ENCODE peak calls at places on chromosome 2, in ten cellular contexts. C is CD4-positive, alpha-beta T cell; D is psoas muscle; Z is testis; Y is fibroblast of pulmonary artery; H is ovary; W is glutamatergic neuron; O is cardiac fibroblast; L is RWPE1; Q is mucosa of descending colon. U is an unnamed sample.
A peak's percentile ranks its signal among the peaks of the same experiment; 100 is the strongest.

GRCh38 chr2:58535182-58535581 is 294.1 kb upstream of the FANCL start:
- DNase-seq in C (no peak), D (no peak), Z (no peak), Y (no peak), H (no peak), W (peak; percentile 49), O (no peak), L (no peak), Q (no peak), U (no peak)

GRCh38 chr2:105100064-105100840 is 62.4 kb downstream of the MRPS9 start:
- DNase-seq in C (no peak), D (no peak), Z (no peak), Y (no peak), H (no peak), W (no peak), O (no peak), L (peak; percentile 16), Q (no peak), U (no peak)

GRCh38 chr2:56168163-56168562 is 15.6 kb upstream of the CCDC85A start:
- DNase-seq in C (no peak), D (no peak), Z (no peak), Y (peak; percentile 41), H (no peak), W (no peak), O (peak; percentile 47), L (no peak), Q (no peak), U (no peak)

GRCh38 chr2:234963785-234964615 is 12.2 kb downstream of the SH3BP4 start:
- DNase-seq in C (no peak), D (peak; percentile 54), Z (no peak), Y (peak; percentile 73), H (no peak), W (no peak), O (no peak), L (peak; percentile 78), Q (no peak), U (no peak)

GRCh38 chr2:141911485-141912066 is 219.2 kb downstream of the LRP1B start:
- DNase-seq in C (no peak), D (no peak), Z (peak; percentile 32), Y (peak; percentile 51), H (no peak), W (peak; percentile 30), O (peak; percentile 25), L (no peak), Q (no peak), U (peak; percentile 14)

GRCh38 chr2:128028668-128029054 is 802 bp upstream of the SAP130 start:
- DNase-seq in C (no peak), D (no peak), Z (no peak), Y (no peak), H (no peak), W (no peak), O (peak; percentile 5), L (no peak), Q (no peak), U (no peak)

GRCh38 chr2:46122318-46122970 is 174.8 kb upstream of the EPAS1 start:
- DNase-seq in C (no peak), D (no peak), Z (no peak), Y (no peak), H (no peak), W (no peak), O (peak; percentile 36), L (no peak), Q (no peak), U (no peak)

GRCh38 chr2:175855794-175856453 is 146.1 kb downstream of the LNPK start:
- DNase-seq in C (no peak), D (peak; percentile 62), Z (no peak), Y (no peak), H (no peak), W (no peak), O (peak; percentile 15), L (peak; percentile 62), Q (no peak), U (no peak)

GRCh38 chr2:237434916-237435315 is 21.0 kb upstream of the COL6A3 start:
- DNase-seq in C (peak; percentile 74), D (no peak), Z (peak; percentile 63), Y (peak; percentile 90), H (no peak), W (no peak), O (peak; percentile 86), L (no peak), Q (peak; percentile 80), U (peak; percentile 94)

GRCh38 chr2:219832904-219833303 is 205.5 kb downstream of the SLC4A3 start:
- DNase-seq in C (no peak), D (no peak), Z (no peak), Y (no peak), H (no peak), W (no peak), O (no peak), L (no peak), Q (no peak), U (no peak)

GRCh38 chr2:219835493-219835892 is 208.1 kb downstream of the SLC4A3 start:
- DNase-seq in C (no peak), D (no peak), Z (no peak), Y (no peak), H (no peak), W (no peak), O (no peak), L (no peak), Q (no peak), U (no peak)

GRCh38 chr2:219831957-219832356 is 204.5 kb downstream of the SLC4A3 start:
- DNase-seq in C (no peak), D (no peak), Z (no peak), Y (no peak), H (no peak), W (no peak), O (no peak), L (no peak), Q (no peak), U (no peak)

DNA sequence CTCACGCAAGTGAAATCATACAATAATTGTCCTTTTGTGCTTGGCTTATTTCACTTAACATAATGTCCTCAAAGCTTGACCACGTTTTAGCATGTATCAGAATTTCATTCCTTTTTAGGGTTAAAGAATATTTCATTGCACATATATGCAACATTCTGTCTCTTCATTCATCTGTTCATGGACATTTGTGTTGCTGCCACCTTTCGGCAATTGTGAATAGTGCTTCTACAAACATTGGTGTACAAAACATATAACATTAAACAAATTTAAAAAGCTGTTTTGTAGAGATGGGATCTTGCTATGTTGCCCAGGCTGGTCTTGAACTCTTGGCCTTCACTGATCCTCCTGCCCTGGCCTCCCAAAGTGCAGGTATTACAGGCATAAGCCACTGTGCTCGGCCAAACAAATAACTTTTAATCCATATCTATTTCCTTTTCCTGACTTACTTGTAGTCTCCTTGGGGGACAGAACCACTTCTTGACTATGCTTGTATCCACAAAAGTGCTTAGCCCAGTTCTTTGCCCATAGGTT is 209.3 kb downstream of the SLC4A3 start:
- DNase-seq in C (no peak), D (no peak), Z (peak; percentile 28), Y (peak; percentile 34), H (no peak), W (no peak), O (peak; percentile 15), L (peak; percentile 11), Q (no peak), U (no peak)
- TF ChIP-seq CTCF in C (no peak), D (peak; percentile 35), Z (no peak), Y (peak; percentile 45), H (no peak), W (no peak), O (peak; percentile 22), L (peak; percentile 51), Q (no peak), U (no peak)

GRCh38 chr2:95374029-95374428 is 28.5 kb upstream of the FAHD2A start:
- DNase-seq in C (no peak), D (no peak), Z (no peak), Y (no peak), H (no peak), W (no peak), O (no peak), L (no peak), Q (no peak), U (no peak)

GRCh38 chr2:95372216-95372829 is 30.2 kb upstream of the FAHD2A start:
- DNase-seq in C (no peak), D (no peak), Z (peak; percentile 6), Y (no peak), H (no peak), W (no peak), O (no peak), L (no peak), Q (no peak), U (no peak)

GRCh38 chr2:95374916-95375471 is 27.5 kb upstream of the FAHD2A start:
- DNase-seq in C (no peak), D (no peak), Z (no peak), Y (no peak), H (no peak), W (no peak), O (no peak), L (no peak), Q (no peak), U (no peak)

GRCh38 chr2:95374451-95374915 is 28.0 kb upstream of the FAHD2A start:
- DNase-seq in C (no peak), D (no peak), Z (no peak), Y (no peak), H (no peak), W (no peak), O (no peak), L (no peak), Q (no peak), U (no peak)

DNA sequence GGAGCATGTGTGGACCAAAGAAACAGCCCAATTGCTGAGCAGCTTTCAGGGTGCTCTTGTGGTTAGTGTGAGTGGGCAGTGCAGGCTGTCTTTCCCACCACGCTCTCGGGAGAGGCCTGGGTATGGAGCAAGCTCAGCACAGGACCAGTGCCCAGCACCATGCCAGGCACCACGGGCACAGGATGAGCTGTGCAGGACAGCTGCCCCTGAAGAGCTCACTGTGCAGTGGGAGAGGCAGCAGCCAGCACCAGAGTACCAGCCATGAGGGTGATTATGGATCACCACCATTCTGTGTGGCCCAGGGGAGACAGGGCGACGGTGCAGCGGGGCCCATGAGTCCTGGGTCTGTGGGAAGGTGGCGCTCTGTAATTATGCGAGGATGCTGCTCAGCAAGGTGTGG is 29.7 kb upstream of the FAHD2A start:
- DNase-seq in C (no peak), D (no peak), Z (no peak), Y (no peak), H (no peak), W (no peak), O (no peak), L (no peak), Q (no peak), U (no peak)
- TF ChIP-seq CTCF in C (no peak), D (no peak), Z (no peak), Y (no peak), H (no peak), W (no peak), O (no peak), L (no peak), Q (no peak), U (no peak)

GRCh38 chr2:25912851-25913695 is 34.8 kb upstream of the ASXL2 start:
- DNase-seq in C (no peak), D (no peak), Z (no peak), Y (peak; percentile 33), H (no peak), W (no peak), O (peak; percentile 70), L (no peak), Q (no peak), U (no peak)
- TF ChIP-seq CTCF in C (no peak), D (no peak), Z (no peak), Y (no peak), H (no peak), W (no peak), O (no peak), L (no peak), Q (no peak), U (no peak)

DNA sequence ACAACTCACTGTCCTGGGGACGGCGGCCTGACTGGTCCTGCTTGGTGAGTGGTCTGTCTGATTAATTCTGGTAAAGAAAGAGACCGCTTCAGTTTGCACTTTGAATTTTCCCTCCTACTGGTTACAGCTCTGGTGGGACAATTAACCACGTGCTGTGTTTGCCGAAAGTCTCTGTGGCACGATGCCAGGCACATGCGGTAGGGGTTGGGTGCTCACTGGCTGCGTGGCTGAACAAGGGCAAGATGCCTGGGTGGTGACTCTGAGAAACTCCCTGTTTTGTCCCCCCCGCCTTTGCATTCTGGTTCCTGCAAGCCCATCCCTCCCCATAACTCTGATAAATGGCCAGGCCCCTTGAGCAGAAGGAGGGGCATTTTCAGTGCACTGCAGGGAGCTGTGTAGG is 206.1 kb downstream of the TFCP2L1 start:
- DNase-seq in C (no peak), D (no peak), Z (no peak), Y (no peak), H (no peak), W (no peak), O (no peak), L (no peak), Q (no peak), U (no peak)
- TF ChIP-seq CTCF in C (no peak), D (no peak), Z (no peak), Y (no peak), H (no peak), W (no peak), O (no peak), L (no peak), Q (no peak), U (no peak)

U was measured in activated CD8-positive, alpha-beta T cell treated with anti-CD3 and anti-CD28 coated beads for 36 hours.